ENCODE peak calls at places on chromosome 20, in four cellular contexts. K is HepG2, Z is H1, N is GM12878. T is an unnamed sample.

GRCh38 chr20:47150403-47151152 is 205.9 kb downstream of the ZMYND8 start:
- DNase-seq in K (peak), Z (peak), N (no peak), T (peak)

GRCh38 chr20:52171025-52171424 is 20.6 kb downstream of the ZFP64 start:
- DNase-seq in K (no peak), Z (no peak), N (no peak), T (no peak)

GRCh38 chr20:23634044-23634801 is 3.5 kb downstream of the CST3 start:
- DNase-seq in K (no peak), Z (no peak), N (no peak), T (no peak)

GRCh38 chr20:3658019-3658707 is 5.0 kb downstream of the GFRA4 start:
- DNase-seq in K (no peak), Z (no peak), N (no peak), T (no peak)

GRCh38 chr20:49868964-49869363 is 46.4 kb downstream of the SPATA2 start:
- DNase-seq in K (no peak), Z (no peak), N (no peak), T (no peak)

GRCh38 chr20:31908424-31908823 is 38.0 kb downstream of the TTLL9 start:
- DNase-seq in K (no peak), Z (no peak), N (no peak), T (no peak)

GRCh38 chr20:25271486-25272222 is 23.8 kb downstream of the PYGB start:
- DNase-seq in K (no peak), Z (peak), N (no peak), T (no peak)

GRCh38 chr20:31569163-31570020 is 35.7 kb upstream of the ID1 start:
- DNase-seq in K (peak), Z (peak), N (no peak), T (peak)

GRCh38 chr20:45098096-45098773 is 2.7 kb downstream of the KCNS1 start:
- DNase-seq in K (no peak), Z (peak), N (no peak), T (peak)

GRCh38 chr20:3238616-3239025 is 369 bp downstream of the SLC4A11 start:
- DNase-seq in K (no peak), Z (no peak), N (no peak), T (no peak)

GRCh38 chr20:14245368-14245970 is 91.9 kb downstream of the FLRT3 start:
- DNase-seq in K (no peak), Z (no peak), N (no peak), T (no peak)

GRCh38 chr20:35953411-35954199 is 697 bp downstream of the SCAND1 start:
- DNase-seq in K (no peak), Z (peak), N (no peak), T (peak)

GRCh38 chr20:42996141-42996540 is 193.6 kb downstream of the PTPRT start:
- DNase-seq in K (no peak), Z (no peak), N (no peak), T (no peak)

GRCh38 chr20:47031028-47031427 is 136.4 kb downstream of the EYA2 start:
- DNase-seq in K (no peak), Z (no peak), N (no peak), T (no peak)

GRCh38 chr20:39291301-39291700 is 329.2 kb downstream of the DHX35 start:
- DNase-seq in K (no peak), Z (no peak), N (no peak), T (no peak)

GRCh38 chr20:21682576-21682975 is 22.9 kb upstream of the PAX1 start:
- DNase-seq in K (no peak), Z (no peak), N (no peak), T (no peak)

GRCh38 chr20:38900606-38901005 is 25.6 kb upstream of the FAM83D start:
- DNase-seq in K (no peak), Z (no peak), N (no peak), T (no peak)

GRCh38 chr20:23164176-23164601 is 78.1 kb upstream of the CD93 start:
- DNase-seq in K (peak), Z (peak), N (no peak), T (no peak)

GRCh38 chr20:46348231-46348803 is 40.0 kb upstream of the CDH22 start:
- DNase-seq in K (no peak), Z (peak), N (no peak), T (no peak)

DNA sequence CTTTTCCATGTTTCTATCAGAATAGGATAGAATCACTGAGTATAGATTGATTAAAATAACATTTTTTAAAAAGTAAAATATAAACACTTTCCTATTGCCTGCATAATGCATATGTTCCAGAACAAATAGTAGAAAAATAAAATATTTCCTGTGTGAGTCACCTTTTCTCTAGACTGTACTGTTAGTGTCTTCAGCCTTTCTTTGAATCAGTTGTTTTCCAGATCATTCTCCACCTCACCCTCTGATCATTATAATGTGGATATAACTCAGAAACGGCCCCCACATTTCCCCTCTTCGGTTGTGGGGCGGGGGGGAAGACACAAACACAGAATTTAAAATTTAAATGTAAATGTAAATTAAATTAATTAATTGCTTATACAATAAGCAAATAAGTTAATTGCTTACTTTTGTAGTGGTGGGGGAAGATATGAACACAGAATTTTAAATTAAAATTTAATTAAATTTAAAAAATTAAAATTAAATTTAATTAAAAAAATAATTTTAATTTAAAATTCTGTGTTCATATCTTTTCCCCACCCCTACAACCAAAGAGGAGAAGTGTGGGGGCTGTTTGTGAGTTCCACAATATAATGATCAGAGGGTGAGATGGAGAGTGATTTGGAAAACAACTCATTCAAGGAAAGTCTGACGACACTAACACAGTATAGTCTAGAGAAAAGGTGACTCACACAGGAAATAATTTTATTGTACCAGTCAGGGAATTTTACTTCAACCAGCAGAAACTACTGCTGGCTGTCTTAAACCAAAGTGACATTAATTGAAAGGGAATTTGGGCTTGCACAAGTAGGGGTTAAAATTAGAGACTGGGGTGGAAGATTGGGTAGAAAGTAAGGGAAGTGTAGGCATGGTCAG is 37.1 kb upstream of the PROKR2 start:
- DNase-seq in K (no peak), Z (no peak), N (no peak), T (no peak)
- TF ChIP-seq TCF12 in K (no peak), Z (no peak), N (no peak), T (no peak)

GRCh38 chr20:37669773-37670236 is 24.0 kb upstream of the CTNNBL1 start:
- DNase-seq in K (no peak), Z (no peak), N (no peak), T (no peak)

GRCh38 chr20:37672143-37672542 is 21.7 kb upstream of the CTNNBL1 start:
- DNase-seq in K (no peak), Z (no peak), N (no peak), T (no peak)

GRCh38 chr20:37669062-37669772 is 24.6 kb upstream of the CTNNBL1 start:
- DNase-seq in K (no peak), Z (no peak), N (no peak), T (no peak)

GRCh38 chr20:37668166-37668565 is 25.7 kb upstream of the CTNNBL1 start:
- DNase-seq in K (no peak), Z (no peak), N (no peak), T (no peak)

DNA sequence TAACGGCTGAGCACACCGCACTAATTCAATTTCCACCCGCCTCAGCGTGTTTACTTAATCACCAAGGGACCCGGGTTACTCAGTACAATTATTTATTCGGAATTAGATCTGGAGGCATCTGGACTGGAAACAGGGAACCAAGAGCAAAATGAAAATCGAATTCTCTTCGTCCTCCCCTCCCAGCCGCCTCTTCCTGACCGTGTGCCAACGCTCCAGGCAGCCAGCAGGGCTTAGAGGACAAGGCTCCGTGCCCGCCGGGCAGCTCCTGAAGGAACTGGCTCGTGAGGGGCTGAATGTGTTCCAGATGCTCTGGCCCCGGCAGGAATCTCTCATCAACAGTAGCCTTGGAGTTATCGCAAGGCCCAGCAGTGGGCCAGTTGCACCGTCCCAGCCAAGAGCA is 23.4 kb upstream of the CTNNBL1 start:
- DNase-seq in K (no peak), Z (no peak), N (no peak), T (peak)
- TF ChIP-seq TCF12 in K (no peak), Z (no peak), N (no peak), T (peak)

GRCh38 chr20:1469925-1470571 is 3.4 kb upstream of the NSFL1C start:
- DNase-seq in K (peak), Z (peak), N (peak), T (peak)
- TF ChIP-seq TCF12 in K (no peak), Z (no peak), N (peak), T (peak)

GRCh38 chr20:15847415-15847814 is 725.8 kb downstream of the KIF16B start:
- DNase-seq in K (no peak), Z (no peak), N (no peak), T (peak)

GRCh38 chr20:15854871-15855270 is 718.4 kb downstream of the KIF16B start:
- DNase-seq in K (no peak), Z (no peak), N (no peak), T (no peak)

GRCh38 chr20:15849131-15849685 is 724.0 kb downstream of the KIF16B start:
- DNase-seq in K (no peak), Z (no peak), N (no peak), T (no peak)

GRCh38 chr20:15848126-15848525 is 725.1 kb downstream of the KIF16B start:
- DNase-seq in K (no peak), Z (no peak), N (no peak), T (no peak)

GRCh38 chr20:15851576-15852075 is 721.6 kb downstream of the KIF16B start:
- DNase-seq in K (no peak), Z (no peak), N (no peak), T (no peak)
- TF ChIP-seq TCF12 in K (no peak), Z (no peak), N (no peak), T (no peak)

GRCh38 chr20:63256954-63257353 is 2.7 kb upstream of the NKAIN4 start:
- DNase-seq in K (no peak), Z (no peak), N (no peak), T (no peak)

GRCh38 chr20:63257629-63258028 is 3.4 kb upstream of the NKAIN4 start:
- DNase-seq in K (no peak), Z (no peak), N (no peak), T (no peak)

GRCh38 chr20:63259734-63260460 is 5.6 kb upstream of the NKAIN4 start:
- DNase-seq in K (no peak), Z (no peak), N (no peak), T (no peak)

GRCh38 chr20:63260521-63260920 is 6.3 kb upstream of the NKAIN4 start:
- DNase-seq in K (no peak), Z (no peak), N (no peak), T (no peak)

GRCh38 chr20:63258826-63259225 is 4.6 kb upstream of the NKAIN4 start:
- DNase-seq in K (no peak), Z (no peak), N (no peak), T (no peak)
- TF ChIP-seq TCF12 in K (no peak), Z (no peak), N (no peak), T (no peak)

GRCh38 chr20:58038123-58038654 is 190.3 kb downstream of the ANKRD60 start:
- DNase-seq in K (no peak), Z (peak), N (no peak), T (no peak)
- TF ChIP-seq TCF12 in K (no peak), Z (no peak), N (no peak), T (no peak)

DNA sequence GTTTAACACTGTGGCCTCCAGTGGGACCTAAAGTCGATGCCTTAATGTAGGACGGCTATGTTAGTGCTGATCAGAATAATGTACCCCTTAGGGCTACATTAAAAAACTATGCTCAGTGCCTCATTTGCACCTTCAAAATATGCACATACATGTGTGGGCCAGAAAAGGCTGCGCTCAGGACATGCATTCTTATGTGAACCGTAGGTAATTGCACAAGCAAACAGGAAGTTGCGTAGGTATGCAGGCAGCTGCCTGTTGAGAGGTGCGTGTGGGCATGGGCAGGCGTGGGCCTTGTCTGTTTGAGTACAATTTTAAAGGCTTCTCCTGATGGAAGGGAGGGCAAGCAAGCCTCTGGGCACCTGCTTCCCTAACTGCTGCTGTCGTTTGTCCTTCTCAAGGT is 116.2 kb upstream of the JAG1 start:
- DNase-seq in K (peak), Z (no peak), N (no peak), T (no peak)
- TF ChIP-seq TCF12 in K (no peak), Z (no peak), N (no peak), T (no peak)

GRCh38 chr20:33589059-33589458 is 73.1 kb upstream of the C20orf144 start:
- DNase-seq in K (no peak), Z (no peak), N (no peak), T (no peak)
- TF ChIP-seq TCF12 in K (no peak), Z (no peak), N (no peak), T (no peak)

DNA sequence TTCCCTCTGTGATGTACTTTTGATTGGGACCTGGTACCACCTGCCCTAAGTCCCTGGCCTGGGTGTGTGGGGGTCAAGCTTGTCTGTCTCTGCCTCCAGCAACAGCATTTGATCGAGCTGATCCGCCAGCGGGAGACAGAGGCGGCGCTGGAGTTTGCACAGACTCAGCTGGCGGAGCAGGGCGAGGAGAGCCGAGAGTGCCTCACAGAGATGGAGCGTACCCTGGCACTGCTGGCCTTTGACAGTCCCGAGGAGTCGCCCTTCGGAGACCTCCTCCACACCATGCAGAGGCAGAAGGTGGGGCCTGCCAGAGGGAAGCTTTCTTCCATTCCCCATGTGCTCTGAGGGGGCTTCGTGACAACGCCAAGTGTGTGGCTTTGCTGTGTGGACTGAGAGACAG is 5.4 kb downstream of the GID8 start:
- DNase-seq in K (no peak), Z (no peak), N (no peak), T (no peak)
- TF ChIP-seq TCF12 in K (no peak), Z (no peak), N (no peak), T (no peak)

T was measured in SK-N-SH.